ENCODE peak calls at places on chromosomes 12 and 14, in eight cellular contexts. F, E, S, R, Q, X, M and U are unnamed samples.

GRCh38 chr14:49924852-49925251 is 32.0 kb downstream of the ARF6 start:
- DNase-seq in M (no peak), Q (no peak), X (no peak), E (no peak), R (no peak), S (no peak), F (no peak), U (no peak)

GRCh38 chr12:130086248-130086647 is 76.0 kb upstream of the FZD10 start:
- DNase-seq in F (no peak), E (no peak), S (no peak), X (no peak), Q (no peak), R (no peak), M (no peak), U (no peak)

GRCh38 chr12:97363693-97364092 is 98.9 kb upstream of the RMST start:
- DNase-seq in R (no peak), M (no peak), Q (no peak), X (no peak), S (no peak), E (no peak), F (no peak), U (no peak)

GRCh38 chr14:106518054-106518943 is 991.9 kb downstream of the TMEM121 start:
- DNase-seq in F (no peak), X (no peak), S (no peak), Q (peak), R (peak), E (no peak), M (no peak), U (peak)

GRCh38 chr12:46260153-46260912 is 8.5 kb downstream of the SLC38A1 start:
- DNase-seq in F (no peak), Q (no peak), M (no peak), R (no peak), S (no peak), E (peak), X (no peak), U (no peak)

GRCh38 chr12:38587594-38587993 is 271.0 kb downstream of the ALG10B start:
- DNase-seq in E (no peak), X (no peak), Q (no peak), S (no peak), R (no peak), M (no peak), F (no peak), U (no peak)

GRCh38 chr12:51087818-51088217 is 4.4 kb upstream of the CSRNP2 start:
- DNase-seq in S (no peak), F (no peak), E (no peak), Q (peak), M (no peak), R (no peak), X (no peak), U (no peak)

GRCh38 chr12:2264622-2265306 is 212.0 kb downstream of the CACNA1C start:
- DNase-seq in X (no peak), Q (no peak), F (peak), R (no peak), S (no peak), E (peak), M (no peak), U (no peak)

GRCh38 chr14:61575751-61576150 is 119.6 kb upstream of the HIF1A start:
- DNase-seq in F (no peak), S (no peak), R (no peak), X (no peak), Q (no peak), E (no peak), M (no peak), U (no peak)

GRCh38 chr12:89138048-89138852 is 214.1 kb downstream of the DUSP6 start:
- DNase-seq in X (no peak), M (peak), F (no peak), Q (no peak), E (peak), S (no peak), R (no peak), U (no peak)

GRCh38 chr12:67927815-67928214 is 61.4 kb upstream of the IFNG-AS1 start:
- DNase-seq in F (no peak), S (no peak), E (peak), Q (no peak), M (no peak), X (no peak), R (no peak), U (no peak)

GRCh38 chr14:99253890-99254289 is 18.1 kb downstream of the BCL11B start:
- DNase-seq in F (no peak), S (no peak), M (no peak), X (no peak), Q (no peak), E (no peak), R (no peak), U (no peak)

GRCh38 chr14:85252011-85252410 is 277.9 kb upstream of the FLRT2 start:
- DNase-seq in Q (no peak), M (no peak), R (no peak), X (no peak), F (peak), E (no peak), S (no peak), U (no peak)

GRCh38 chr12:52023182-52023975 is 16.6 kb downstream of the TAMALIN start:
- DNase-seq in S (peak), Q (peak), X (peak), M (peak), R (peak), E (no peak), F (peak), U (peak)

GRCh38 chr12:62438098-62438692 is 28.4 kb upstream of the MON2 start:
- DNase-seq in M (peak), F (peak), E (peak), R (no peak), Q (no peak), X (peak), S (no peak), U (peak)

GRCh38 chr12:53184828-53185227 is 4.1 kb upstream of the CSAD start:
- DNase-seq in F (no peak), S (no peak), R (no peak), M (no peak), Q (no peak), X (no peak), E (no peak), U (no peak)

GRCh38 chr12:26426652-26427051 is 231.3 kb downstream of the SSPN start:
- DNase-seq in R (no peak), M (no peak), E (no peak), X (no peak), Q (no peak), S (no peak), F (no peak), U (no peak)

GRCh38 chr14:86935241-86935640 is 1057.7 kb downstream of the GALC start:
- DNase-seq in R (no peak), F (no peak), Q (no peak), S (no peak), M (no peak), E (peak), X (no peak), U (no peak)

GRCh38 chr12:2877959-2878732 is 1.1 kb downstream of the RHNO1 start:
- DNase-seq in M (peak), X (no peak), F (no peak), R (no peak), S (peak), E (peak), Q (no peak), U (no peak)

GRCh38 chr12:42546709-42547108 is 42.8 kb downstream of the PRICKLE1 start:
- DNase-seq in R (no peak), S (no peak), X (no peak), F (no peak), E (no peak), M (no peak), Q (no peak), U (no peak)

GRCh38 chr12:50174971-50175715 is 8.0 kb upstream of the CERS5 start:
- DNase-seq in F (peak), E (peak), Q (no peak), S (peak), X (peak), R (no peak), M (peak), U (no peak)

GRCh38 chr12:121175383-121176119 is 34.4 kb upstream of the P2RX4 start:
- DNase-seq in R (no peak), X (no peak), M (no peak), F (no peak), E (no peak), Q (no peak), S (no peak), U (no peak)

GRCh38 chr12:122862872-122863701 is 27.8 kb downstream of the HIP1R start:
- DNase-seq in F (no peak), X (no peak), M (peak), E (no peak), S (peak), R (no peak), Q (no peak), U (no peak)

GRCh38 chr12:95653761-95654546 is 102.7 kb upstream of the USP44 start:
- DNase-seq in S (no peak), Q (no peak), R (no peak), F (peak), E (peak), M (no peak), X (no peak), U (peak)

GRCh38 chr14:98943907-98944306 is 328.1 kb downstream of the BCL11B start:
- DNase-seq in R (no peak), Q (no peak), M (no peak), F (no peak), S (no peak), E (no peak), X (no peak), U (no peak)

GRCh38 chr12:32309811-32310755 is 89.3 kb upstream of the FGD4 start:
- DNase-seq in Q (no peak), X (no peak), M (peak), F (no peak), R (no peak), E (peak), S (peak), U (no peak)

GRCh38 chr12:119644930-119645329 is 23.0 kb upstream of the PRKAB1 start:
- DNase-seq in E (no peak), S (no peak), R (no peak), M (no peak), F (no peak), Q (no peak), X (no peak), U (no peak)

GRCh38 chr12:3520168-3520567 is 29.2 kb downstream of the PRMT8 start:
- DNase-seq in X (no peak), R (no peak), E (no peak), F (no peak), Q (no peak), S (peak), M (peak), U (no peak)

GRCh38 chr14:68663385-68664076 is 129.3 kb downstream of the ZFP36L1 start:
- DNase-seq in R (no peak), X (no peak), M (no peak), Q (peak), S (no peak), E (no peak), F (no peak), U (no peak)

GRCh38 chr14:79356040-79356439 is 855.3 kb downstream of the DIO2 start:
- DNase-seq in F (no peak), R (no peak), S (no peak), X (no peak), M (no peak), Q (no peak), E (peak), U (no peak)